ENCODE peak calls at places on chromosomes 11 and 22, in eight cellular contexts. M, H, J, O, Y, X, F and S are unnamed samples.

GRCh38 chr11:61102667-61103491 is 590 bp downstream of the CD5 start:
- DNase-seq in M (no peak), H (no peak), J (no peak), O (peak), Y (no peak), X (no peak), F (no peak), S (no peak)

GRCh38 chr22:46085831-46086576 is 64.3 kb upstream of the PPARA start:
- DNase-seq in M (peak), H (no peak), J (no peak), O (no peak), Y (peak), X (peak), F (no peak), S (peak)

GRCh38 chr11:3130269-3131071 is 34.6 kb downstream of the OSBPL5 start:
- DNase-seq in M (no peak), H (no peak), J (no peak), O (no peak), Y (peak), X (peak), F (no peak), S (peak)

GRCh38 chr11:76824083-76824939 is 36.4 kb upstream of the ACER3 start:
- DNase-seq in M (peak), H (no peak), J (no peak), O (no peak), Y (no peak), X (peak), F (no peak), S (no peak)

GRCh38 chr11:62592216-62592815 is 993 bp upstream of the TUT1 start:
- DNase-seq in M (no peak), H (no peak), J (no peak), O (no peak), Y (no peak), X (no peak), F (no peak), S (no peak)

GRCh38 chr11:103183981-103184592 is 74.9 kb downstream of the DYNC2H1 start:
- DNase-seq in M (peak), H (no peak), J (no peak), O (no peak), Y (no peak), X (no peak), F (no peak), S (no peak)

GRCh38 chr11:6862961-6863360 is at the start of gene OR10A2:
- DNase-seq in M (no peak), H (no peak), J (no peak), O (no peak), Y (no peak), X (peak), F (no peak), S (no peak)

GRCh38 chr22:44685384-44686056 is 16.5 kb upstream of the PRR5 start:
- DNase-seq in M (peak), H (peak), J (no peak), O (peak), Y (peak), X (peak), F (peak), S (peak)

GRCh38 chr22:39745789-39746188 is 147.8 kb downstream of the ENTHD1 start:
- DNase-seq in M (no peak), H (no peak), J (no peak), O (no peak), Y (no peak), X (no peak), F (no peak), S (no peak)

GRCh38 chr22:38700271-38700788 is 413 bp downstream of the JOSD1 start:
- DNase-seq in M (no peak), H (no peak), J (no peak), O (no peak), Y (no peak), X (peak), F (peak), S (no peak)

GRCh38 chr22:38699784-38700183 is 959 bp downstream of the JOSD1 start:
- DNase-seq in M (peak), H (no peak), J (no peak), O (no peak), Y (no peak), X (peak), F (no peak), S (no peak)

GRCh38 chr22:38697055-38697980 is 3.4 kb downstream of the JOSD1 start:
- DNase-seq in M (peak), H (no peak), J (no peak), O (no peak), Y (peak), X (no peak), F (no peak), S (no peak)

GRCh38 chr22:38699143-38699542 is 1.6 kb downstream of the JOSD1 start:
- DNase-seq in M (no peak), H (no peak), J (no peak), O (no peak), Y (no peak), X (no peak), F (no peak), S (no peak)

DNA sequence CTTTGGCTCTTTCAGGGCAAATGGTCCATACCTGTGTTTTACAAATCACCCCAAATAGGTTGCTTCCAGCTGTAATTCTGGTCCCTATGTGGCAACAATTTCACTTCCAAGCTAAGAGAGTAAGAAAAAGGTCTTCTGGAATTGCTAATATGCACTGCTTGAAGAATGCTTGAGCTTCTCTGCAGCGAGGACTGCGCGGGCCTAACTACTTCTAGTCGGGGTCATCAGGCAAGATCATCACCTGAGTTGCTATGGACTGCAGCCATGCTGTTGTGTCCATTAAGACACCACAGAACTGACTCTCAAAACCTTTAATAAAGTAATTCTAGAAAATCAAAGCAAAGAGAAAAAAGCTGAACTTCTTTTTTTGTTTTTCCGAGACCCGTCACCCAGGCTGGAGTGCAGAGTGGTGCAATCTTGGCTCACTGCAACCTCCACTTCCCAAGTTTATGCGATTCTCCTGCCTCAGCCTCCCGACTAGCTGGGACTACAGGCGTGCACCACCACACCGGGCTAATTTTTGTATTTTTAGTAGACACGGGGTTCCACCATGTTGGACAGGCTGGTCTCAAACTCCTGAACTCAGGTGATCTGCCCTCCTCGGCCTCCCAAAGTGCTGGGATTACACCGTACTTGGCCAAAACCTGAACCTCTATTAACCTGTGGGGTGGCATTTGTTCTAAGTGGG is 2.2 kb downstream of the JOSD1 start:
- DNase-seq in M (no peak), H (no peak), J (no peak), O (no peak), Y (no peak), X (no peak), F (no peak), S (no peak)
- H3K27ac ChIP-seq in M (no peak), H (no peak), J (no peak), O (peak), Y (peak), X (peak), F (no peak), S (peak)

GRCh38 chr22:30312053-30312452 is 14.7 kb downstream of the TBC1D10A start:
- DNase-seq in M (peak), H (no peak), J (no peak), O (no peak), Y (no peak), X (peak), F (no peak), S (no peak)

GRCh38 chr22:30315962-30316576 is 10.7 kb downstream of the TBC1D10A start:
- DNase-seq in M (no peak), H (no peak), J (no peak), O (no peak), Y (no peak), X (no peak), F (no peak), S (no peak)

GRCh38 chr22:30313527-30314385 is 13.0 kb downstream of the TBC1D10A start:
- DNase-seq in M (no peak), H (no peak), J (no peak), O (no peak), Y (no peak), X (peak), F (no peak), S (no peak)

GRCh38 chr22:30317778-30318177 is 9.0 kb downstream of the TBC1D10A start:
- DNase-seq in M (no peak), H (no peak), J (no peak), O (no peak), Y (no peak), X (no peak), F (no peak), S (no peak)

DNA sequence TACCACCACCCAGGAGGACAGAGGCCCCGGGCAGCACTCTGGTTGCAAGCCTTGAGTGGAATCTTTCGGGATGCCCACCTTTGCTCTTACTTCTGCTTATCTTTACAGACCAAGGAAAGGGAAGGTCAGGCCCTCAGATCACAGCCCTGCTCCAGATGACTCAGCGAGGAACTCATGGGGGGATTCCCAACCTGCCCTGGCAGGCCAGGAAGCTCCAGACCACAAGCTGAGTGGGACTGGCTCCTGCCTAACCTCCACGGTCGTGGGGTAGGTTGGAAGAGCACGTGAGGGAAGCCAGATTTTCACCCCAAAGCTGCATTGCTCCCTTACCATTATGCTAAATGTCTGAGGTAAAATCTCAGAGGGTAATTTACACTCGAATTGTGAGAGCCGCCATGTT is 11.8 kb downstream of the TBC1D10A start:
- DNase-seq in M (peak), H (no peak), J (no peak), O (peak), Y (no peak), X (peak), F (no peak), S (no peak)
- H3K27ac ChIP-seq in M (no peak), H (peak), J (no peak), O (no peak), Y (no peak), X (no peak), F (no peak), S (peak)

DNA sequence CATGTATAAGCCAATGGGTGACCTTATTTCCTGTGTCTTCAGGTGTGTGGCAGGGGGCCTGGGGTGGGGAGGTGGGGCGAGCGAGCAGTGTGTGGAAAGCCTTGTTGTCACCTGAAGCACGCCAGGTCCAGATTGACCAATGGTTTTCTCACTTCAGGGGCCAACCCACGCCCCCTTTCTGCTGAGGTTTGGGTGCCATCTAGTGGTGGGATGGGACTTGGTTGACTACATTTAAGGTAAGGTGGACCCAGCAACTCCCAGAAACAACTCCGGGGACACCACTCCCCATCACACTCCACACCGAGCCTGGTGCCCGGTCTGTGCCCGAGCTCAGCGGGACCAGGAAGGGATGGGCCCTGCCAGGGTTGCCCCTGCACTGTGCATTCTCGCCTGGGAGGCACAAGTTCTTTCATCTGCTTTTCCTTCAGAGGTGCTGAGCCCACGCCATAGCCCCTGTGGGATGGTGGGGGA is 40.0 kb downstream of the TPCN2 start:
- DNase-seq in M (peak), H (peak), J (peak), O (peak), Y (peak), X (peak), F (peak), S (peak)
- H3K27ac ChIP-seq in M (peak), H (no peak), J (no peak), O (no peak), Y (no peak), X (no peak), F (no peak), S (no peak)

GRCh38 chr11:65110354-65110861 is 1.3 kb upstream of the TM7SF2 start:
- DNase-seq in M (peak), H (peak), J (peak), O (peak), Y (peak), X (peak), F (peak), S (peak)
- H3K27ac ChIP-seq in M (no peak), H (peak), J (no peak), O (peak), Y (peak), X (no peak), F (no peak), S (peak)

GRCh38 chr22:19864538-19865106 is 9.9 kb upstream of the GNB1L start:
- DNase-seq in M (no peak), H (no peak), J (no peak), O (no peak), Y (no peak), X (no peak), F (no peak), S (no peak)
- H3K27ac ChIP-seq in M (no peak), H (no peak), J (no peak), O (no peak), Y (no peak), X (no peak), F (no peak), S (no peak)

GRCh38 chr22:30944986-30945385 is 23.6 kb downstream of the MORC2 start:
- DNase-seq in M (no peak), H (no peak), J (no peak), O (no peak), Y (no peak), X (no peak), F (no peak), S (no peak)

GRCh38 chr22:30947821-30948454 is 20.6 kb downstream of the MORC2 start:
- DNase-seq in M (peak), H (no peak), J (peak), O (peak), Y (no peak), X (peak), F (no peak), S (no peak)

GRCh38 chr22:30945653-30946052 is 22.9 kb downstream of the MORC2 start:
- DNase-seq in M (no peak), H (no peak), J (no peak), O (no peak), Y (no peak), X (peak), F (no peak), S (no peak)

GRCh38 chr22:30947163-30947820 is 21.3 kb downstream of the MORC2 start:
- DNase-seq in M (no peak), H (no peak), J (peak), O (no peak), Y (peak), X (peak), F (no peak), S (peak)

GRCh38 chr22:30946354-30946753 is 22.2 kb downstream of the MORC2 start:
- DNase-seq in M (no peak), H (no peak), J (no peak), O (no peak), Y (no peak), X (no peak), F (no peak), S (no peak)
- H3K27ac ChIP-seq in M (no peak), H (no peak), J (no peak), O (no peak), Y (peak), X (peak), F (no peak), S (peak)

DNA sequence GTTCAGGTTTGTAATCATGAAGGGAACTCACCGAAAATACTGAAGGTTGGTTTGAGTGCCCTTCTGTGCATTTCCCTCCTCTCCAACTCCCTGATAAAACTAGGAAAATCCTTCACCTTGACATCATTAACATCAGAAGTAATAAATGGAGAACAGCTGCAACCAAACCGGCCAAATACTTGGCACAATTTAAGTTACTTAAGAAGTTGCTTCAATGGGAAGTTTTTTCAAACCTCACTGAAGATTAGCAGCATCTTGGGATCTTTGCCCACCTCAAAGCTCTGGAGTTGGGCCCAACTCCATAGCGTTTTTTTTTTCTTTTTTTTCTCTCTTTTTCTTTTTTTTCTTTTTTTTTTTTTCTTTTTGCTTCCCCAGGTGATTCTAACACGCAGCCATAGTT is 784.8 kb downstream of the KCNA4 start:
- DNase-seq in M (peak), H (no peak), J (no peak), O (no peak), Y (no peak), X (no peak), F (no peak), S (no peak)
- H3K27ac ChIP-seq in M (no peak), H (no peak), J (no peak), O (no peak), Y (no peak), X (no peak), F (no peak), S (no peak)